ENCODE peak calls at places on chromosomes 6 and 20, in four cellular contexts. I is heart left ventricle, W is endothelial cell, C is sigmoid colon. O is an unnamed sample.
A peak's percentile ranks its signal among the peaks of the same experiment; 100 is the strongest.

GRCh38 chr6:132227937-132228336 is 173.3 kb downstream of the MOXD1 start:
- DNase-seq in I (no peak), W (no peak), C (no peak), O (no peak)

GRCh38 chr6:71287038-71287437 is 1.6 kb upstream of the OGFRL1 start:
- DNase-seq in I (peak; percentile 39), W (no peak), C (peak; percentile 71), O (peak; percentile 39)

GRCh38 chr20:655730-656624 is 3.0 kb upstream of the SRXN1 start:
- DNase-seq in I (no peak), W (no peak), C (no peak), O (no peak)

GRCh38 chr6:21634582-21634981 is 41.0 kb downstream of the SOX4 start:
- DNase-seq in I (no peak), W (no peak), C (no peak), O (no peak)

GRCh38 chr20:24470031-24470781 is 777 bp downstream of the SYNDIG1 start:
- DNase-seq in I (no peak), W (peak; percentile 38), C (peak; percentile 55), O (no peak)

GRCh38 chr20:10646886-10647420 is 26.8 kb downstream of the JAG1 start:
- DNase-seq in I (no peak), W (no peak), C (no peak), O (no peak)

GRCh38 chr6:139418426-139419132 is 44.1 kb upstream of the CITED2 start:
- DNase-seq in I (no peak), W (no peak), C (no peak), O (no peak)

GRCh38 chr6:146785001-146785585 is 186.3 kb downstream of the ADGB start:
- DNase-seq in I (no peak), W (peak; percentile 31), C (no peak), O (no peak)

GRCh38 chr6:83193747-83194582 is 808 bp downstream of the RWDD2A start:
- DNase-seq in I (peak; percentile 47), W (peak; percentile 62), C (peak; percentile 76), O (peak; percentile 10)

GRCh38 chr6:11830520-11830919 is 51.9 kb upstream of the ADTRP start:
- DNase-seq in I (no peak), W (no peak), C (no peak), O (no peak)

GRCh38 chr20:10040070-10040970 is 5.5 kb downstream of the ANKEF1 start:
- DNase-seq in I (no peak), W (no peak), C (no peak), O (no peak)

GRCh38 chr20:8073024-8073832 is 53.7 kb upstream of the TMX4 start:
- DNase-seq in I (no peak), W (no peak), C (no peak), O (no peak)

GRCh38 chr6:150687508-150687907 is 87.8 kb downstream of the PLEKHG1 start:
- DNase-seq in I (peak; percentile 83), W (no peak), C (no peak), O (no peak)

GRCh38 chr6:163239572-163240340 is 174.8 kb upstream of the QKI start:
- DNase-seq in I (no peak), W (no peak), C (no peak), O (no peak)

GRCh38 chr6:155635416-155635815 is 179.8 kb upstream of the NOX3 start:
- DNase-seq in I (no peak), W (no peak), C (no peak), O (no peak)

GRCh38 chr6:109944448-109944847 is 33.7 kb upstream of the GPR6 start:
- DNase-seq in I (no peak), W (no peak), C (no peak), O (no peak)

GRCh38 chr20:41138527-41139226 is 1.3 kb downstream of the PLCG1 start:
- DNase-seq in I (no peak), W (no peak), C (no peak), O (no peak)

GRCh38 chr6:53979468-53980067 is 131.7 kb upstream of the MLIP start:
- DNase-seq in I (no peak), W (peak; percentile 28), C (no peak), O (no peak)

GRCh38 chr6:142907017-142907470 is 37.9 kb downstream of the HIVEP2 start:
- DNase-seq in I (no peak), W (no peak), C (no peak), O (peak; percentile 57)

GRCh38 chr6:708237-708598 is 15.3 kb upstream of the EXOC2 start:
- DNase-seq in I (no peak), W (no peak), C (no peak), O (no peak)

GRCh38 chr6:111791415-111791814 is 81.8 kb downstream of the FYN start:
- DNase-seq in I (no peak), W (no peak), C (no peak), O (no peak)

GRCh38 chr6:107690864-107691661 is 133.1 kb downstream of the SCML4 start:
- DNase-seq in I (peak; percentile 47), W (no peak), C (peak; percentile 71), O (no peak)

GRCh38 chr6:30557683-30557981 is 537 bp downstream of the PRR3 start:
- DNase-seq in I (no peak), W (no peak), C (no peak), O (no peak)

GRCh38 chr6:170114187-170114945 is 176.5 kb downstream of the DLL1 start:
- DNase-seq in I (peak; percentile 15), W (no peak), C (peak; percentile 48), O (peak; percentile 7)

GRCh38 chr6:117960906-117961700 is 54.0 kb downstream of the SLC35F1 start:
- DNase-seq in I (no peak), W (no peak), C (no peak), O (no peak)

GRCh38 chr6:74755196-74755595 is 450.7 kb downstream of the COL12A1 start:
- DNase-seq in I (no peak), W (no peak), C (no peak), O (no peak)

GRCh38 chr20:10131612-10132345 is 86.9 kb upstream of the SNAP25 start:
- DNase-seq in I (peak; percentile 76), W (no peak), C (peak; percentile 84), O (no peak)

GRCh38 chr20:47133809-47134456 is 222.6 kb downstream of the ZMYND8 start:
- DNase-seq in I (no peak), W (no peak), C (peak; percentile 59), O (no peak)

GRCh38 chr6:37566209-37566859 is 66.6 kb upstream of the CCDC167 start:
- DNase-seq in I (peak; percentile 54), W (peak; percentile 78), C (no peak), O (no peak)

GRCh38 chr20:60249436-60249835 is 291.2 kb downstream of the CDH26 start:
- DNase-seq in I (no peak), W (no peak), C (no peak), O (no peak)

GRCh38 chr6:28737750-28738395 is 185.9 kb downstream of the TRIM27 start:
- DNase-seq in I (no peak), W (no peak), C (no peak), O (no peak)

GRCh38 chr20:1800777-1801176 is 94.4 kb upstream of the SIRPA start:
- DNase-seq in I (no peak), W (no peak), C (no peak), O (no peak)
- TF ChIP-seq CTCF in I (no peak), W (peak; percentile 46), C (no peak), O (no peak)

DNA sequence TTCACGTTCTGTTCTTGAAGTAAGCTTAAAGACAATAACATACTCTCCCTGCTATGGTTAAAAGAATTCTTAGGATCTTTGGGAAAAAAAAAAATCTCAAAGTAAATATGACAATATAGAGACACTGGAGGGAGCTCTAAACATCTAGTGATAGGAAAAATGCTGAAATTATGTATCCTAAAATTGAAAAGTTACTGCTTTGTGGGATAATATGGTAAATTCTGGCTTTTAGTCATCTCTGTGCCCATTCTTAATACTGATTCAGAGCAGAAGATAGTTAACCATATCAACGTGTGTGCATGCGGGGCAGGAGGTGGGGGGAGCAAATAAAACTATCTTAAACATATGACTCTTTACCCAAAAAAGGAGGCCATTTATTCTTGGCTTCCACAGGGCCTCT is 165.4 kb downstream of the GMPR start:
- DNase-seq in I (no peak), W (no peak), C (no peak), O (no peak)
- TF ChIP-seq CTCF in I (no peak), W (no peak), C (no peak), O (no peak)

GRCh38 chr6:40313582-40313981 is 273.6 kb downstream of the LRFN2 start:
- DNase-seq in I (no peak), W (no peak), C (no peak), O (no peak)
- TF ChIP-seq CTCF in I (no peak), W (no peak), C (no peak), O (no peak)

GRCh38 chr20:49483706-49484101 is 1.2 kb upstream of the KCNB1 start:
- DNase-seq in I (no peak), W (no peak), C (no peak), O (no peak)

GRCh38 chr20:49481116-49481515 is 1.4 kb downstream of the KCNB1 start:
- DNase-seq in I (no peak), W (no peak), C (no peak), O (no peak)

GRCh38 chr20:49483018-49483705 is 694 bp upstream of the KCNB1 start:
- DNase-seq in I (no peak), W (no peak), C (no peak), O (no peak)

GRCh38 chr20:49482173-49482572 is 295 bp downstream of the KCNB1 start:
- DNase-seq in I (no peak), W (no peak), C (no peak), O (no peak)

DNA sequence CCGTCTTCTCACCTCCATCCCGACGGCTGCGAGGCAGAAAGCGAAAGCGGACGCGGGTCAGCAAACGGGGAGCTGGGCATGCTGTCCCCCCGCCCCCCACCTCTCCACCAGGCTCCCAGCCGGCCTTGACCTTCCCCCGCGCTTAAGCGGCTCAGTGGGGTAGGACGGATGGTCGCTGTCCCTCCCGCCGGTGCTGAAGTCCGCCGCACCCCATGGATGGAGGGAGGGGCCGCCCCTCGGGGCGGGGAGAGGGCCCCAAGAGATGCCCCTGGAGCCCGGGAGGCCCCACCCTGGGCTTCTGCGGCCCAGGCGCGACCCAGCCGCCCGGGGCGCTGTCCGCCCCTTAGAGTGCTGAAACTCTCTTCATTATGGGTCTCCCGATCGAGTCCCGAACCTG is at the start of gene KCNB1:
- DNase-seq in I (peak; percentile 63), W (peak; percentile 75), C (peak; percentile 92), O (peak; percentile 37)
- TF ChIP-seq CTCF in I (no peak), W (no peak), C (no peak), O (peak; percentile 33)

O was measured in gastrocnemius medialis.